ENCODE peak calls at places on chromosomes 2 and 18, in eight cellular contexts. One of them, this sample, is unnamed.

GRCh38 chr2:109602617-109603188 is 11.1 kb downstream of the SEPTIN10 start:
- DNase-seq in heart left ventricle: no peak
- DNase-seq in kidney epithelial cell: no peak
- DNase-seq in kidney: no peak
- DNase-seq in astrocyte of the spinal cord: no peak
- DNase-seq in tibial nerve: no peak
- DNase-seq in prostate gland: no peak
- DNase-seq in GM23248: no peak
- DNase-seq in this sample: no peak

GRCh38 chr18:77108001-77108692 is 24.4 kb downstream of the MBP start:
- DNase-seq in astrocyte of the spinal cord: peak
- DNase-seq in heart left ventricle: peak
- DNase-seq in tibial nerve: no peak
- DNase-seq in prostate gland: no peak
- DNase-seq in kidney epithelial cell: peak
- DNase-seq in kidney: peak
- DNase-seq in GM23248: peak
- DNase-seq in this sample: peak

GRCh38 chr2:143903172-143903856 is 616.6 kb downstream of the ZEB2 start:
- DNase-seq in GM23248: no peak
- DNase-seq in heart left ventricle: no peak
- DNase-seq in astrocyte of the spinal cord: no peak
- DNase-seq in tibial nerve: no peak
- DNase-seq in kidney: no peak
- DNase-seq in kidney epithelial cell: no peak
- DNase-seq in prostate gland: no peak
- DNase-seq in this sample: no peak

GRCh38 chr2:197088694-197089093 is 162.2 kb upstream of the PGAP1 start:
- DNase-seq in GM23248: no peak
- DNase-seq in astrocyte of the spinal cord: peak
- DNase-seq in kidney epithelial cell: peak
- DNase-seq in heart left ventricle: no peak
- DNase-seq in kidney: no peak
- DNase-seq in prostate gland: no peak
- DNase-seq in tibial nerve: no peak
- DNase-seq in this sample: peak

GRCh38 chr2:121256720-121257475 is 28.1 kb downstream of the TFCP2L1 start:
- DNase-seq in GM23248: no peak
- DNase-seq in prostate gland: peak
- DNase-seq in tibial nerve: no peak
- DNase-seq in kidney epithelial cell: no peak
- DNase-seq in heart left ventricle: no peak
- DNase-seq in astrocyte of the spinal cord: no peak
- DNase-seq in kidney: no peak
- DNase-seq in this sample: no peak

GRCh38 chr2:191341436-191341835 is 96.2 kb downstream of the MYO1B start:
- DNase-seq in kidney epithelial cell: no peak
- DNase-seq in tibial nerve: no peak
- DNase-seq in prostate gland: no peak
- DNase-seq in kidney: no peak
- DNase-seq in heart left ventricle: no peak
- DNase-seq in astrocyte of the spinal cord: no peak
- DNase-seq in GM23248: no peak
- DNase-seq in this sample: no peak

GRCh38 chr2:119387381-119388129 is 20.8 kb downstream of the DBI start:
- DNase-seq in tibial nerve: peak
- DNase-seq in astrocyte of the spinal cord: peak
- DNase-seq in kidney epithelial cell: peak
- DNase-seq in heart left ventricle: peak
- DNase-seq in GM23248: peak
- DNase-seq in prostate gland: peak
- DNase-seq in kidney: peak
- DNase-seq in this sample: peak

GRCh38 chr18:25171334-25171733 is 180.6 kb downstream of the ZNF521 start:
- DNase-seq in heart left ventricle: no peak
- DNase-seq in prostate gland: no peak
- DNase-seq in kidney: no peak
- DNase-seq in astrocyte of the spinal cord: no peak
- DNase-seq in tibial nerve: no peak
- DNase-seq in GM23248: no peak
- DNase-seq in kidney epithelial cell: no peak
- DNase-seq in this sample: no peak

GRCh38 chr2:26274058-26274613 is 29.4 kb downstream of the HADHB start:
- DNase-seq in prostate gland: peak
- DNase-seq in kidney epithelial cell: no peak
- DNase-seq in heart left ventricle: no peak
- DNase-seq in tibial nerve: peak
- DNase-seq in GM23248: peak
- DNase-seq in kidney: no peak
- DNase-seq in astrocyte of the spinal cord: peak
- DNase-seq in this sample: peak

GRCh38 chr2:201795608-201796477 is 10.5 kb upstream of the CDK15 start:
- DNase-seq in kidney epithelial cell: no peak
- DNase-seq in GM23248: peak
- DNase-seq in kidney: no peak
- DNase-seq in prostate gland: no peak
- DNase-seq in astrocyte of the spinal cord: peak
- DNase-seq in heart left ventricle: no peak
- DNase-seq in tibial nerve: no peak
- DNase-seq in this sample: no peak

GRCh38 chr2:206176128-206176527 is 16.4 kb downstream of the EEF1B2 start:
- DNase-seq in kidney: no peak
- DNase-seq in GM23248: peak
- DNase-seq in heart left ventricle: no peak
- DNase-seq in prostate gland: no peak
- DNase-seq in tibial nerve: no peak
- DNase-seq in kidney epithelial cell: no peak
- DNase-seq in astrocyte of the spinal cord: peak
- DNase-seq in this sample: no peak

GRCh38 chr2:240791211-240791800 is 28.7 kb downstream of the KIF1A start:
- DNase-seq in tibial nerve: no peak
- DNase-seq in kidney epithelial cell: no peak
- DNase-seq in GM23248: no peak
- DNase-seq in prostate gland: no peak
- DNase-seq in astrocyte of the spinal cord: no peak
- DNase-seq in kidney: peak
- DNase-seq in heart left ventricle: peak
- DNase-seq in this sample: no peak

GRCh38 chr2:144324446-144325045 is 195.4 kb downstream of the ZEB2 start:
- DNase-seq in kidney epithelial cell: no peak
- DNase-seq in heart left ventricle: no peak
- DNase-seq in prostate gland: no peak
- DNase-seq in tibial nerve: no peak
- DNase-seq in kidney: no peak
- DNase-seq in GM23248: no peak
- DNase-seq in astrocyte of the spinal cord: no peak
- DNase-seq in this sample: no peak

GRCh38 chr2:127479219-127479825 is 47.0 kb downstream of the IWS1 start:
- DNase-seq in astrocyte of the spinal cord: peak
- DNase-seq in tibial nerve: no peak
- DNase-seq in kidney epithelial cell: peak
- DNase-seq in heart left ventricle: no peak
- DNase-seq in kidney: no peak
- DNase-seq in GM23248: peak
- DNase-seq in prostate gland: no peak
- DNase-seq in this sample: no peak

GRCh38 chr2:216371756-216372702 is at the start of gene MARCHF4:
- DNase-seq in heart left ventricle: peak
- DNase-seq in tibial nerve: no peak
- DNase-seq in prostate gland: peak
- DNase-seq in astrocyte of the spinal cord: peak
- DNase-seq in kidney epithelial cell: peak
- DNase-seq in GM23248: peak
- DNase-seq in kidney: peak
- DNase-seq in this sample: peak

GRCh38 chr2:120632796-120633646 is 102.6 kb upstream of the GLI2 start:
- DNase-seq in GM23248: no peak
- DNase-seq in prostate gland: no peak
- DNase-seq in astrocyte of the spinal cord: no peak
- DNase-seq in heart left ventricle: no peak
- DNase-seq in tibial nerve: no peak
- DNase-seq in kidney: no peak
- DNase-seq in kidney epithelial cell: no peak
- DNase-seq in this sample: no peak

GRCh38 chr2:186303091-186303490 is 183.0 kb upstream of the ZC3H15 start:
- DNase-seq in kidney: no peak
- DNase-seq in kidney epithelial cell: no peak
- DNase-seq in prostate gland: no peak
- DNase-seq in astrocyte of the spinal cord: no peak
- DNase-seq in heart left ventricle: no peak
- DNase-seq in tibial nerve: no peak
- DNase-seq in GM23248: no peak
- DNase-seq in this sample: no peak

GRCh38 chr2:105545731-105546622 is 147.1 kb upstream of the FHL2 start:
- DNase-seq in astrocyte of the spinal cord: peak
- DNase-seq in kidney epithelial cell: no peak
- DNase-seq in kidney: no peak
- DNase-seq in prostate gland: peak
- DNase-seq in heart left ventricle: peak
- DNase-seq in GM23248: peak
- DNase-seq in tibial nerve: peak
- DNase-seq in this sample: no peak

GRCh38 chr2:124018894-124019293 is 6.2 kb upstream of the CNTNAP5 start:
- DNase-seq in astrocyte of the spinal cord: no peak
- DNase-seq in kidney epithelial cell: no peak
- DNase-seq in heart left ventricle: no peak
- DNase-seq in tibial nerve: no peak
- DNase-seq in GM23248: peak
- DNase-seq in kidney: no peak
- DNase-seq in prostate gland: no peak
- DNase-seq in this sample: no peak

GRCh38 chr2:109178974-109179373 is 50.0 kb downstream of the SH3RF3 start:
- DNase-seq in GM23248: no peak
- DNase-seq in tibial nerve: no peak
- DNase-seq in kidney epithelial cell: no peak
- DNase-seq in astrocyte of the spinal cord: no peak
- DNase-seq in heart left ventricle: no peak
- DNase-seq in prostate gland: no peak
- DNase-seq in kidney: no peak
- DNase-seq in this sample: no peak

GRCh38 chr18:3932285-3932684 is 482.3 kb downstream of the TGIF1 start:
- DNase-seq in astrocyte of the spinal cord: no peak
- DNase-seq in GM23248: no peak
- DNase-seq in kidney: no peak
- DNase-seq in tibial nerve: no peak
- DNase-seq in prostate gland: no peak
- DNase-seq in kidney epithelial cell: no peak
- DNase-seq in heart left ventricle: no peak
- DNase-seq in this sample: no peak

GRCh38 chr2:179932786-179933185 is 71.4 kb upstream of the ZNF385B start:
- DNase-seq in tibial nerve: no peak
- DNase-seq in kidney: no peak
- DNase-seq in astrocyte of the spinal cord: peak
- DNase-seq in prostate gland: peak
- DNase-seq in kidney epithelial cell: no peak
- DNase-seq in GM23248: peak
- DNase-seq in heart left ventricle: peak
- DNase-seq in this sample: no peak

DNA sequence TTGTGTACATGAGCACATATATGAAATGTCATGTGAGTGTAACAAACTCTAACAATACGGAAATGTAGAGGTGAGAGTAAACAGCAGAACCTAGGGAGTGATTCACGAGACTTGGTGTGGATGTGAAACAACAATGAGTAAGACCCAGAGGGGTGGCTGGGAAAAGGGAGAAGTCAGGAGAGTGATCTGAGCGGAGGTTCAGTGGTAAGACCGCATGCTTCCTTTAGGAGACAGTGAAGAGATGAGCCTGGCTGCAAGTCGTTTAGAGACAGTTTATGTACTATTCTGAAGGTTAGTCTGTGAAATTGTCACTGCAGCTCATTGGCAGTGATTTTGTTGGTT is 150.6 kb downstream of the PRPF40A start:
- DNase-seq in tibial nerve: no peak
- DNase-seq in kidney epithelial cell: no peak
- DNase-seq in kidney: no peak
- DNase-seq in prostate gland: no peak
- DNase-seq in astrocyte of the spinal cord: peak
- DNase-seq in heart left ventricle: no peak
- DNase-seq in GM23248: no peak
- DNase-seq in this sample: no peak
- H3K4me3 ChIP-seq in tibial nerve: no peak
- H3K4me3 ChIP-seq in kidney epithelial cell: no peak
- H3K4me3 ChIP-seq in kidney: no peak
- H3K4me3 ChIP-seq in prostate gland: no peak
- H3K4me3 ChIP-seq in astrocyte of the spinal cord: no peak
- H3K4me3 ChIP-seq in heart left ventricle: no peak
- H3K4me3 ChIP-seq in GM23248: no peak
- H3K4me3 ChIP-seq in this sample: no peak

GRCh38 chr2:1723397-1724042 is 20.8 kb downstream of the PXDN start:
- DNase-seq in GM23248: no peak
- DNase-seq in prostate gland: no peak
- DNase-seq in astrocyte of the spinal cord: no peak
- DNase-seq in kidney epithelial cell: no peak
- DNase-seq in tibial nerve: no peak
- DNase-seq in kidney: no peak
- DNase-seq in heart left ventricle: no peak
- DNase-seq in this sample: no peak
- H3K4me3 ChIP-seq in GM23248: no peak
- H3K4me3 ChIP-seq in prostate gland: no peak
- H3K4me3 ChIP-seq in astrocyte of the spinal cord: no peak
- H3K4me3 ChIP-seq in kidney epithelial cell: no peak
- H3K4me3 ChIP-seq in tibial nerve: no peak
- H3K4me3 ChIP-seq in kidney: no peak
- H3K4me3 ChIP-seq in heart left ventricle: no peak
- H3K4me3 ChIP-seq in this sample: no peak

DNA sequence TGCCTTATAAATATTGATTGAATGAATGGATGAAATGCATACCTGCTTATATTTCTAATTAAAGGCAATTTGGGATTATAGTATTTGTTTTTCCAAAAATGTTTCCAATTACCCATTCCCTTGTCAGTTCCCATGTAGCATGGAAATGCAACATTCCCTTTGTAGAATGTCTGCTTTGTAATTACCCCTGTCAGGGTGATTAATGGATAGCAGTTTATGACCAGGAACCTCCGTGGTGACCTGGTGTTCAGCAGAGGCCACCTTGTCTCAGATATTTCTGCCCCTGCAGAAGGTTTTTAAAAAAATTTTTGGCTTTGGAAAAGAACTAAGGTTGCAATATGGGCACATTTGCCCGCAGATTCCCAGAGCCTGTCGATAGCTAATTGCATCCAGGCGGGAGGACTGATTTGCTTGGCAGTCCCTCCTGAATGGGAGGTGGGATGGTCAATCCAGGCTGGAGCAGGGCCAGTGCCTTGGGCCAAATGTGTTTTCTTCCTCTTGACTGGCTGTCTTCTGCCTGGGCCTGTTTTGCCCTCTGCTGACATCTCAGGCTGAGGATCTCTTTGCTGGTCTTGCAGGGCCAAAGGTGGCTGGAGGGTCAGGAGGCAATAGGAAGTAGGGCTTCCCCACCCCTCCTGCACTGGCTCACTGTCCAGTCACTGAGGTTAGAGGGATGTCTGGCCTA is 82.1 kb downstream of the TMEM182 start:
- DNase-seq in kidney: no peak
- DNase-seq in astrocyte of the spinal cord: no peak
- DNase-seq in GM23248: no peak
- DNase-seq in heart left ventricle: no peak
- DNase-seq in kidney epithelial cell: no peak
- DNase-seq in tibial nerve: no peak
- DNase-seq in prostate gland: no peak
- DNase-seq in this sample: no peak
- H3K4me3 ChIP-seq in kidney: no peak
- H3K4me3 ChIP-seq in astrocyte of the spinal cord: no peak
- H3K4me3 ChIP-seq in GM23248: no peak
- H3K4me3 ChIP-seq in heart left ventricle: no peak
- H3K4me3 ChIP-seq in kidney epithelial cell: no peak
- H3K4me3 ChIP-seq in tibial nerve: no peak
- H3K4me3 ChIP-seq in prostate gland: no peak
- H3K4me3 ChIP-seq in this sample: no peak

GRCh38 chr18:55415258-55415871 is 172.6 kb downstream of the TCF4 start:
- DNase-seq in heart left ventricle: peak
- DNase-seq in prostate gland: peak
- DNase-seq in kidney epithelial cell: no peak
- DNase-seq in tibial nerve: peak
- DNase-seq in astrocyte of the spinal cord: peak
- DNase-seq in GM23248: peak
- DNase-seq in kidney: peak
- DNase-seq in this sample: peak
- H3K4me3 ChIP-seq in heart left ventricle: no peak
- H3K4me3 ChIP-seq in prostate gland: no peak
- H3K4me3 ChIP-seq in kidney epithelial cell: no peak
- H3K4me3 ChIP-seq in tibial nerve: no peak
- H3K4me3 ChIP-seq in astrocyte of the spinal cord: no peak
- H3K4me3 ChIP-seq in GM23248: no peak
- H3K4me3 ChIP-seq in kidney: no peak
- H3K4me3 ChIP-seq in this sample: no peak